ENCODE peak calls at places on chromosomes 6 and 20, in ten cellular contexts. One of them, this sample, is unnamed.

GRCh38 chr6:38348366-38348765 is 291.4 kb downstream of the BTBD9 start:
- DNase-seq in EL: no peak
- DNase-seq in WTC11: no peak
- DNase-seq in fibroblast of mammary gland: no peak
- DNase-seq in ecto neural progenitor cell: no peak
- DNase-seq in heart right ventricle: no peak
- DNase-seq in B cell: no peak
- DNase-seq in uterus: no peak
- DNase-seq in HFF-Myc: no peak
- DNase-seq in epithelial cell of esophagus: no peak
- DNase-seq in this sample: no peak

GRCh38 chr20:22716824-22717351 is 132.5 kb upstream of the FOXA2 start:
- DNase-seq in heart right ventricle: no peak
- DNase-seq in uterus: no peak
- DNase-seq in ecto neural progenitor cell: no peak
- DNase-seq in EL: peak; percentile 10
- DNase-seq in fibroblast of mammary gland: no peak
- DNase-seq in B cell: peak; percentile 16
- DNase-seq in WTC11: no peak
- DNase-seq in HFF-Myc: no peak
- DNase-seq in epithelial cell of esophagus: peak; percentile 52
- DNase-seq in this sample: no peak

GRCh38 chr20:16555754-16556153 is 17.5 kb downstream of the KIF16B start:
- DNase-seq in heart right ventricle: no peak
- DNase-seq in HFF-Myc: no peak
- DNase-seq in uterus: no peak
- DNase-seq in WTC11: no peak
- DNase-seq in epithelial cell of esophagus: peak; percentile 16
- DNase-seq in ecto neural progenitor cell: no peak
- DNase-seq in B cell: no peak
- DNase-seq in EL: no peak
- DNase-seq in fibroblast of mammary gland: peak; percentile 83
- DNase-seq in this sample: no peak

GRCh38 chr6:53168516-53169257 is 20.0 kb upstream of the GCM1 start:
- DNase-seq in uterus: no peak
- DNase-seq in EL: peak; percentile 78
- DNase-seq in fibroblast of mammary gland: peak; percentile 56
- DNase-seq in epithelial cell of esophagus: peak; percentile 77
- DNase-seq in heart right ventricle: no peak
- DNase-seq in HFF-Myc: no peak
- DNase-seq in ecto neural progenitor cell: no peak
- DNase-seq in WTC11: no peak
- DNase-seq in B cell: no peak
- DNase-seq in this sample: peak; percentile 94

GRCh38 chr6:52937908-52938307 is 28.4 kb upstream of the GSTA3 start:
- DNase-seq in fibroblast of mammary gland: peak; percentile 17
- DNase-seq in WTC11: no peak
- DNase-seq in heart right ventricle: no peak
- DNase-seq in uterus: no peak
- DNase-seq in EL: peak; percentile 67
- DNase-seq in ecto neural progenitor cell: no peak
- DNase-seq in HFF-Myc: no peak
- DNase-seq in epithelial cell of esophagus: peak; percentile 18
- DNase-seq in B cell: no peak
- DNase-seq in this sample: peak; percentile 92

GRCh38 chr6:47405273-47405672 is 72.3 kb upstream of the CD2AP start:
- DNase-seq in uterus: no peak
- DNase-seq in EL: no peak
- DNase-seq in fibroblast of mammary gland: no peak
- DNase-seq in heart right ventricle: no peak
- DNase-seq in epithelial cell of esophagus: no peak
- DNase-seq in B cell: no peak
- DNase-seq in HFF-Myc: no peak
- DNase-seq in WTC11: no peak
- DNase-seq in ecto neural progenitor cell: no peak
- DNase-seq in this sample: peak; percentile 89

GRCh38 chr6:25415701-25416100 is 136.5 kb downstream of the CARMIL1 start:
- DNase-seq in WTC11: no peak
- DNase-seq in heart right ventricle: no peak
- DNase-seq in B cell: no peak
- DNase-seq in HFF-Myc: no peak
- DNase-seq in ecto neural progenitor cell: no peak
- DNase-seq in epithelial cell of esophagus: no peak
- DNase-seq in uterus: no peak
- DNase-seq in EL: no peak
- DNase-seq in fibroblast of mammary gland: no peak
- DNase-seq in this sample: no peak

GRCh38 chr20:24587384-24588046 is 118.1 kb downstream of the SYNDIG1 start:
- DNase-seq in WTC11: no peak
- DNase-seq in uterus: no peak
- DNase-seq in heart right ventricle: no peak
- DNase-seq in ecto neural progenitor cell: peak; percentile 25
- DNase-seq in epithelial cell of esophagus: no peak
- DNase-seq in HFF-Myc: no peak
- DNase-seq in B cell: no peak
- DNase-seq in EL: no peak
- DNase-seq in fibroblast of mammary gland: no peak
- DNase-seq in this sample: no peak

GRCh38 chr6:85685713-85686112 is 43.0 kb upstream of the SYNCRIP start:
- DNase-seq in epithelial cell of esophagus: no peak
- DNase-seq in WTC11: no peak
- DNase-seq in fibroblast of mammary gland: no peak
- DNase-seq in uterus: no peak
- DNase-seq in B cell: no peak
- DNase-seq in ecto neural progenitor cell: no peak
- DNase-seq in heart right ventricle: no peak
- DNase-seq in HFF-Myc: no peak
- DNase-seq in EL: no peak
- DNase-seq in this sample: no peak

GRCh38 chr6:135222623-135223022 is 41.5 kb downstream of the MYB start:
- DNase-seq in heart right ventricle: no peak
- DNase-seq in ecto neural progenitor cell: no peak
- DNase-seq in WTC11: no peak
- DNase-seq in epithelial cell of esophagus: no peak
- DNase-seq in EL: no peak
- DNase-seq in B cell: no peak
- DNase-seq in uterus: no peak
- DNase-seq in fibroblast of mammary gland: no peak
- DNase-seq in HFF-Myc: no peak
- DNase-seq in this sample: no peak

GRCh38 chr6:30740993-30741784 is 1.3 kb downstream of the FLOT1 start:
- DNase-seq in ecto neural progenitor cell: no peak
- DNase-seq in fibroblast of mammary gland: no peak
- DNase-seq in WTC11: no peak
- DNase-seq in EL: no peak
- DNase-seq in uterus: no peak
- DNase-seq in heart right ventricle: no peak
- DNase-seq in B cell: no peak
- DNase-seq in HFF-Myc: no peak
- DNase-seq in epithelial cell of esophagus: peak; percentile 38
- DNase-seq in this sample: peak; percentile 53

GRCh38 chr20:14832630-14833029 is 495.2 kb upstream of the FLRT3 start:
- DNase-seq in ecto neural progenitor cell: no peak
- DNase-seq in HFF-Myc: no peak
- DNase-seq in uterus: no peak
- DNase-seq in WTC11: no peak
- DNase-seq in EL: no peak
- DNase-seq in heart right ventricle: no peak
- DNase-seq in epithelial cell of esophagus: no peak
- DNase-seq in B cell: peak; percentile 10
- DNase-seq in fibroblast of mammary gland: no peak
- DNase-seq in this sample: no peak

GRCh38 chr6:127937102-127937501 is 36.2 kb upstream of the THEMIS start:
- DNase-seq in uterus: no peak
- DNase-seq in B cell: no peak
- DNase-seq in heart right ventricle: no peak
- DNase-seq in fibroblast of mammary gland: peak; percentile 42
- DNase-seq in ecto neural progenitor cell: no peak
- DNase-seq in epithelial cell of esophagus: no peak
- DNase-seq in EL: no peak
- DNase-seq in HFF-Myc: no peak
- DNase-seq in WTC11: no peak
- DNase-seq in this sample: no peak

GRCh38 chr6:142318714-142319113 is 16.9 kb downstream of the ADGRG6 start:
- DNase-seq in uterus: no peak
- DNase-seq in WTC11: no peak
- DNase-seq in fibroblast of mammary gland: no peak
- DNase-seq in EL: no peak
- DNase-seq in B cell: no peak
- DNase-seq in epithelial cell of esophagus: no peak
- DNase-seq in HFF-Myc: no peak
- DNase-seq in heart right ventricle: no peak
- DNase-seq in ecto neural progenitor cell: no peak
- DNase-seq in this sample: no peak

GRCh38 chr6:150600003-150600301 is 267 bp downstream of the PLEKHG1 start:
- DNase-seq in WTC11: no peak
- DNase-seq in epithelial cell of esophagus: no peak
- DNase-seq in EL: no peak
- DNase-seq in HFF-Myc: no peak
- DNase-seq in B cell: no peak
- DNase-seq in heart right ventricle: no peak
- DNase-seq in fibroblast of mammary gland: no peak
- DNase-seq in uterus: no peak
- DNase-seq in ecto neural progenitor cell: no peak
- DNase-seq in this sample: no peak

GRCh38 chr6:15628499-15629131 is 34.2 kb downstream of the DTNBP1 start:
- DNase-seq in ecto neural progenitor cell: no peak
- DNase-seq in HFF-Myc: peak; percentile 12
- DNase-seq in heart right ventricle: no peak
- DNase-seq in fibroblast of mammary gland: peak; percentile 88
- DNase-seq in uterus: no peak
- DNase-seq in B cell: no peak
- DNase-seq in WTC11: no peak
- DNase-seq in EL: peak; percentile 73
- DNase-seq in epithelial cell of esophagus: peak; percentile 74
- DNase-seq in this sample: peak; percentile 7

GRCh38 chr6:7537560-7538174 is 3.8 kb upstream of the DSP start:
- DNase-seq in fibroblast of mammary gland: no peak
- DNase-seq in HFF-Myc: no peak
- DNase-seq in epithelial cell of esophagus: no peak
- DNase-seq in uterus: no peak
- DNase-seq in EL: no peak
- DNase-seq in heart right ventricle: no peak
- DNase-seq in WTC11: no peak
- DNase-seq in ecto neural progenitor cell: no peak
- DNase-seq in B cell: no peak
- DNase-seq in this sample: no peak

GRCh38 chr6:84118191-84118590 is 84.6 kb downstream of the MRAP2 start:
- DNase-seq in fibroblast of mammary gland: no peak
- DNase-seq in ecto neural progenitor cell: no peak
- DNase-seq in epithelial cell of esophagus: no peak
- DNase-seq in B cell: no peak
- DNase-seq in heart right ventricle: no peak
- DNase-seq in uterus: no peak
- DNase-seq in EL: no peak
- DNase-seq in HFF-Myc: no peak
- DNase-seq in WTC11: no peak
- DNase-seq in this sample: no peak

GRCh38 chr6:2891768-2892170 is 11.3 kb downstream of the SERPINB9 start:
- DNase-seq in B cell: peak; percentile 85
- DNase-seq in HFF-Myc: no peak
- DNase-seq in heart right ventricle: no peak
- DNase-seq in fibroblast of mammary gland: no peak
- DNase-seq in epithelial cell of esophagus: no peak
- DNase-seq in ecto neural progenitor cell: no peak
- DNase-seq in uterus: no peak
- DNase-seq in EL: no peak
- DNase-seq in WTC11: no peak
- DNase-seq in this sample: no peak

GRCh38 chr6:24692851-24693592 is 25.9 kb downstream of the C6orf62 start:
- DNase-seq in B cell: no peak
- DNase-seq in EL: no peak
- DNase-seq in uterus: no peak
- DNase-seq in WTC11: no peak
- DNase-seq in heart right ventricle: no peak
- DNase-seq in epithelial cell of esophagus: no peak
- DNase-seq in fibroblast of mammary gland: no peak
- DNase-seq in HFF-Myc: no peak
- DNase-seq in ecto neural progenitor cell: no peak
- DNase-seq in this sample: no peak

GRCh38 chr6:6717953-6718352 is 129.4 kb downstream of the LY86 start:
- DNase-seq in heart right ventricle: no peak
- DNase-seq in fibroblast of mammary gland: no peak
- DNase-seq in ecto neural progenitor cell: no peak
- DNase-seq in EL: no peak
- DNase-seq in uterus: no peak
- DNase-seq in epithelial cell of esophagus: peak; percentile 90
- DNase-seq in HFF-Myc: no peak
- DNase-seq in B cell: no peak
- DNase-seq in WTC11: no peak
- DNase-seq in this sample: no peak

GRCh38 chr20:24164360-24164759 is 175.8 kb upstream of the GGTLC1 start:
- DNase-seq in fibroblast of mammary gland: no peak
- DNase-seq in heart right ventricle: no peak
- DNase-seq in ecto neural progenitor cell: no peak
- DNase-seq in WTC11: peak; percentile 76
- DNase-seq in B cell: no peak
- DNase-seq in EL: no peak
- DNase-seq in uterus: no peak
- DNase-seq in epithelial cell of esophagus: peak; percentile 38
- DNase-seq in HFF-Myc: no peak
- DNase-seq in this sample: peak; percentile 45

GRCh38 chr20:13054011-13054410 is 45.2 kb downstream of the SPTLC3 start:
- DNase-seq in heart right ventricle: no peak
- DNase-seq in ecto neural progenitor cell: no peak
- DNase-seq in uterus: no peak
- DNase-seq in HFF-Myc: no peak
- DNase-seq in epithelial cell of esophagus: no peak
- DNase-seq in WTC11: no peak
- DNase-seq in fibroblast of mammary gland: no peak
- DNase-seq in EL: no peak
- DNase-seq in B cell: no peak
- DNase-seq in this sample: no peak

GRCh38 chr6:158042245-158042798 is 60.7 kb downstream of the SYNJ2 start:
- DNase-seq in heart right ventricle: peak; percentile 67
- DNase-seq in B cell: no peak
- DNase-seq in EL: peak; percentile 91
- DNase-seq in uterus: peak; percentile 66
- DNase-seq in fibroblast of mammary gland: peak; percentile 89
- DNase-seq in ecto neural progenitor cell: no peak
- DNase-seq in HFF-Myc: no peak
- DNase-seq in epithelial cell of esophagus: peak; percentile 82
- DNase-seq in WTC11: no peak
- DNase-seq in this sample: peak; percentile 77

GRCh38 chr20:19976595-19977372 is 40.4 kb upstream of the NAA20 start:
- DNase-seq in HFF-Myc: no peak
- DNase-seq in heart right ventricle: peak; percentile 57
- DNase-seq in B cell: no peak
- DNase-seq in uterus: peak; percentile 62
- DNase-seq in fibroblast of mammary gland: peak; percentile 83
- DNase-seq in EL: peak; percentile 93
- DNase-seq in WTC11: no peak
- DNase-seq in epithelial cell of esophagus: peak; percentile 78
- DNase-seq in ecto neural progenitor cell: peak; percentile 65
- DNase-seq in this sample: peak; percentile 94

GRCh38 chr20:12255571-12255970 is 337.9 kb downstream of the BTBD3 start:
- DNase-seq in fibroblast of mammary gland: peak; percentile 19
- DNase-seq in heart right ventricle: no peak
- DNase-seq in WTC11: no peak
- DNase-seq in uterus: no peak
- DNase-seq in EL: no peak
- DNase-seq in B cell: no peak
- DNase-seq in ecto neural progenitor cell: no peak
- DNase-seq in epithelial cell of esophagus: no peak
- DNase-seq in HFF-Myc: no peak
- DNase-seq in this sample: no peak

GRCh38 chr20:8267009-8267408 is 134.9 kb downstream of the PLCB1 start:
- DNase-seq in ecto neural progenitor cell: no peak
- DNase-seq in heart right ventricle: no peak
- DNase-seq in HFF-Myc: no peak
- DNase-seq in epithelial cell of esophagus: no peak
- DNase-seq in EL: no peak
- DNase-seq in WTC11: no peak
- DNase-seq in fibroblast of mammary gland: no peak
- DNase-seq in uterus: no peak
- DNase-seq in B cell: no peak
- DNase-seq in this sample: no peak

GRCh38 chr6:21738180-21739094 is 144.9 kb downstream of the SOX4 start:
- DNase-seq in B cell: no peak
- DNase-seq in EL: no peak
- DNase-seq in WTC11: no peak
- DNase-seq in uterus: no peak
- DNase-seq in epithelial cell of esophagus: peak; percentile 61
- DNase-seq in heart right ventricle: no peak
- DNase-seq in ecto neural progenitor cell: no peak
- DNase-seq in fibroblast of mammary gland: no peak
- DNase-seq in HFF-Myc: no peak
- DNase-seq in this sample: peak; percentile 18

This sample was measured in kidney tubule cell.